ENCODE peak calls at places on chromosome 16, in eight cellular contexts. I, P, W, C, E, A, Y and T are unnamed samples.
A peak's percentile ranks its signal among the peaks of the same experiment; 100 is the strongest.

GRCh38 chr16:17404903-17405691 is 65.7 kb downstream of the XYLT1 start:
- DNase-seq in A (no peak), Y (no peak), E (no peak), I (no peak), W (no peak), P (no peak), C (no peak), T (no peak)

GRCh38 chr16:54165174-54165911 is 121.2 kb downstream of the IRX3 start:
- DNase-seq in A (no peak), C (no peak), I (no peak), Y (peak; percentile 37), P (no peak), E (no peak), W (no peak), T (no peak)

GRCh38 chr16:1981398-1981836 is at the start of gene NOXO1:
- DNase-seq in W (no peak), I (no peak), A (no peak), Y (peak; percentile 69), E (no peak), P (no peak), C (no peak), T (no peak)

GRCh38 chr16:30941600-30942420 is 7.1 kb upstream of the ORAI3 start:
- DNase-seq in A (peak; percentile 9), E (no peak), I (no peak), P (peak; percentile 64), C (peak; percentile 48), W (peak; percentile 46), Y (peak; percentile 83), T (peak; percentile 52)

GRCh38 chr16:84065536-84066132 is 23.0 kb upstream of the SLC38A8 start:
- DNase-seq in Y (peak; percentile 46), C (no peak), A (no peak), P (peak; percentile 21), E (no peak), I (no peak), W (peak; percentile 48), T (peak; percentile 26)

GRCh38 chr16:80158766-80159165 is 382.0 kb upstream of the DYNLRB2 start:
- DNase-seq in Y (no peak), W (no peak), I (no peak), A (no peak), P (no peak), C (no peak), E (no peak), T (no peak)

GRCh38 chr16:70550082-70550481 is 26.5 kb downstream of the SF3B3 start:
- DNase-seq in I (no peak), E (no peak), A (no peak), P (no peak), Y (no peak), C (no peak), W (no peak), T (no peak)

GRCh38 chr16:69069504-69069903 is 35.9 kb upstream of the HAS3 start:
- DNase-seq in P (no peak), Y (no peak), E (no peak), A (no peak), I (no peak), C (no peak), W (no peak), T (no peak)

GRCh38 chr16:24611310-24611709 is 71.9 kb downstream of the RBBP6 start:
- DNase-seq in P (no peak), C (no peak), A (no peak), E (no peak), I (no peak), Y (no peak), W (no peak), T (no peak)

GRCh38 chr16:1366712-1367299 is 15.1 kb downstream of the GNPTG start:
- DNase-seq in A (no peak), Y (no peak), C (no peak), E (no peak), W (no peak), I (no peak), P (no peak), T (no peak)

GRCh38 chr16:22670551-22670970 is 143.4 kb upstream of the HS3ST2 start:
- DNase-seq in A (no peak), W (peak; percentile 65), E (no peak), P (no peak), C (no peak), Y (peak; percentile 32), I (peak; percentile 33), T (peak; percentile 60)

GRCh38 chr16:1701216-1701878 is 4.6 kb upstream of the MAPK8IP3 start:
- DNase-seq in A (no peak), I (no peak), E (no peak), P (no peak), Y (no peak), W (no peak), C (no peak), T (no peak)

GRCh38 chr16:2777231-2777902 is at the start of gene ELOB:
- DNase-seq in W (peak; percentile 44), I (peak; percentile 22), A (peak; percentile 85), E (peak; percentile 80), Y (peak; percentile 86), C (peak; percentile 85), P (peak; percentile 87), T (peak; percentile 91)

GRCh38 chr16:81485824-81486554 is 41.4 kb downstream of the CMIP start:
- DNase-seq in C (no peak), I (no peak), E (no peak), A (no peak), Y (no peak), P (no peak), W (peak; percentile 22), T (no peak)